ENCODE peak calls at places on chromosomes 13 and 19, in six cellular contexts. K is GM12864; F is progenitor cell of endocrine pancreas; P is neural crest cell; B is right lobe of liver; N is CD4-positive, alpha-beta T cell. Y is an unnamed sample.

GRCh38 chr13:24267283-24267682 is 42.1 kb upstream of the C1QTNF9 start:
- DNase-seq in P (no peak), N (no peak), F (no peak), B (no peak), K (no peak), Y (no peak)

GRCh38 chr13:107642841-107643240 is 572.5 kb downstream of the LIG4 start:
- DNase-seq in B (no peak), N (no peak), F (no peak), P (no peak), K (no peak), Y (no peak)

GRCh38 chr13:72651196-72651595 is 76.2 kb downstream of the MZT1 start:
- DNase-seq in N (no peak), K (no peak), F (no peak), P (no peak), B (no peak), Y (no peak)

GRCh38 chr19:58566989-58567388 is 6.1 kb downstream of the MZF1 start:
- DNase-seq in K (no peak), N (no peak), F (no peak), P (no peak), B (peak), Y (no peak)

GRCh38 chr19:46489445-46490272 is 6.0 kb downstream of the PNMA8B start:
- DNase-seq in F (no peak), P (no peak), B (peak), K (no peak), N (no peak), Y (no peak)

GRCh38 chr13:29832899-29833298 is 17.5 kb downstream of the UBL3 start:
- DNase-seq in B (no peak), K (no peak), P (no peak), F (no peak), N (no peak), Y (no peak)

GRCh38 chr19:41261474-41262190 is 2.5 kb upstream of the HNRNPUL1 start:
- DNase-seq in P (no peak), K (no peak), N (peak), F (no peak), B (no peak), Y (no peak)

GRCh38 chr13:59728896-59729545 is 434.7 kb downstream of the DIAPH3 start:
- DNase-seq in N (no peak), B (no peak), F (no peak), P (no peak), K (no peak), Y (no peak)

GRCh38 chr19:10751109-10751972 is 33.5 kb downstream of the DNM2 start:
- DNase-seq in N (no peak), B (no peak), P (no peak), F (no peak), K (no peak), Y (no peak)

GRCh38 chr19:32256341-32256975 is 89.0 kb upstream of the ZNF507 start:
- DNase-seq in N (no peak), K (no peak), F (no peak), B (no peak), P (no peak), Y (no peak)

GRCh38 chr19:51607920-51608562 is 22.2 kb downstream of the SIGLEC5 start:
- DNase-seq in F (peak), P (peak), B (peak), K (no peak), N (peak), Y (peak)

GRCh38 chr19:33268162-33268991 is 34.0 kb downstream of the CEBPA start:
- DNase-seq in P (no peak), N (no peak), B (no peak), F (no peak), K (no peak), Y (no peak)

GRCh38 chr19:11361771-11362731 is 6.8 kb downstream of the PLPPR2 start:
- DNase-seq in F (no peak), N (no peak), K (no peak), B (peak), P (no peak), Y (no peak)

GRCh38 chr19:52527954-52528326 is 472 bp downstream of the ZNF808 start:
- DNase-seq in F (no peak), K (no peak), B (peak), P (no peak), N (no peak), Y (no peak)

GRCh38 chr13:23790591-23791170 is 98.5 kb downstream of the MIPEP start:
- DNase-seq in N (no peak), B (no peak), F (no peak), K (no peak), P (no peak), Y (no peak)

GRCh38 chr13:72839831-72840426 is 58.0 kb downstream of the PIBF1 start:
- DNase-seq in P (peak), N (peak), B (peak), F (peak), K (peak), Y (no peak)

GRCh38 chr19:4521170-4521887 is 3.0 kb upstream of the PLIN4 start:
- DNase-seq in B (peak), K (no peak), P (no peak), F (no peak), N (no peak), Y (no peak)

GRCh38 chr13:50127726-50128291 is 112.6 kb downstream of the KCNRG start:
- DNase-seq in K (no peak), N (no peak), B (no peak), P (peak), F (no peak), Y (no peak)

GRCh38 chr19:45403781-45404556 is 900 bp downstream of the PPP1R13L start:
- DNase-seq in F (peak), N (peak), K (no peak), B (peak), P (peak), Y (peak)

GRCh38 chr19:55622242-55622969 is 2.0 kb downstream of the ZNF784 start:
- DNase-seq in N (no peak), B (no peak), P (no peak), F (no peak), K (no peak), Y (no peak)

GRCh38 chr13:99383946-99384345 is 76.7 kb upstream of the GPR183 start:
- DNase-seq in F (no peak), N (no peak), B (no peak), K (no peak), P (no peak), Y (no peak)

GRCh38 chr13:114132419-114133121 is at the start of gene RASA3:
- DNase-seq in N (peak), B (peak), P (peak), F (peak), K (no peak), Y (peak)

GRCh38 chr19:33273881-33274662 is 28.3 kb downstream of the CEBPA start:
- DNase-seq in B (peak), F (no peak), N (no peak), K (no peak), P (no peak), Y (no peak)

GRCh38 chr13:46605089-46605488 is 52.1 kb downstream of the LRCH1 start:
- DNase-seq in P (no peak), B (no peak), F (no peak), K (no peak), N (no peak), Y (no peak)

GRCh38 chr13:79501538-79502232 is 20.7 kb downstream of the NDFIP2 start:
- DNase-seq in P (no peak), F (no peak), K (no peak), N (no peak), B (no peak), Y (no peak)

GRCh38 chr13:39910041-39910440 is 254.6 kb downstream of the COG6 start:
- DNase-seq in F (no peak), P (no peak), B (no peak), K (no peak), N (no peak), Y (no peak)

GRCh38 chr19:28012361-28012760 is 1200.6 kb downstream of the UQCRFS1 start:
- DNase-seq in P (no peak), N (no peak), B (no peak), K (no peak), F (no peak), Y (no peak)

GRCh38 chr13:26628706-26629105 is 71.2 kb downstream of the WASF3 start:
- DNase-seq in K (no peak), P (no peak), B (no peak), N (no peak), F (no peak), Y (no peak)

GRCh38 chr19:16889429-16889882 is 657 bp downstream of the F2RL3 start:
- DNase-seq in P (no peak), B (no peak), F (no peak), N (no peak), K (no peak), Y (no peak)

GRCh38 chr13:110797230-110797877 is 83.9 kb downstream of the ING1 start:
- DNase-seq in N (no peak), B (no peak), P (no peak), F (no peak), K (no peak), Y (no peak)

GRCh38 chr13:73833331-73834070 is 300.7 kb downstream of the KLF12 start:
- DNase-seq in N (no peak), K (no peak), P (no peak), F (no peak), B (no peak), Y (no peak)

GRCh38 chr19:13055213-13056051 is 47.2 kb downstream of the LYL1 start:
- DNase-seq in N (no peak), F (no peak), B (no peak), K (no peak), P (no peak), Y (no peak)

GRCh38 chr13:111962431-111962891 is 104.5 kb upstream of the SOX1 start:
- DNase-seq in F (no peak), K (no peak), N (no peak), P (no peak), B (no peak), Y (no peak)

GRCh38 chr19:40392894-40393517 is 3.0 kb upstream of the HIPK4 start:
- DNase-seq in P (no peak), F (no peak), N (no peak), K (no peak), B (no peak), Y (no peak)

DNA sequence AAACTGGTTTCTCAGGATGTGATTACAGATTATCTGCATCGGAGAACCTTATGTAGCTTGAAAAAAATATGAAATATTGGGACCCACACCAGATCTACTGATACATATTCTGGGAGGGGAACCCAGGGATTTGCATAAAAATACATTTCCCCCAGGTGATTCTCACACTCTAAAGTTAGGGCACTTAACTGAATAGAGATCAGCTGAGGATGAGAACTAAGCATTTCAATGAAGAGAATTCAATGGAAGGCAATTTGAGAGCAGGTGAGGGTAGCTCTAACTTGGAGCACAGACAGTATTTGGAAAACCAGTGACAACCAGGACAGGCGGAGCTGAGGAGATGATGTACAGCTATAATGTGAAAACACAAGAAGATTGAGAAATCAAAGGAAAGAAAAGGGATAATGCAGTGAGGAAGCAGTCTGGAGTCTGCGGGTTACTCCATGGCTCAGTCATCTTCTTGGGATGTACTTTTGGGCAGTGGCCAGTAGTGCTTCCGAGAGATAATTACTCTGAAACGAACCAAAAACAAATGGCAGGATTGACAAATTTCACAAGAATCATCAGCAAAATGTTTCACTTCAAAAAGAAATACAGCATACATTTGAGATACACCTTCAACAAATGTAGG is 6.1 kb upstream of the OXGR1 start:
- DNase-seq in P (no peak), N (no peak), F (no peak), K (no peak), B (no peak), Y (no peak)
- TF ChIP-seq CTCF in P (no peak), N (no peak), F (no peak), K (no peak), B (no peak), Y (no peak)

DNA sequence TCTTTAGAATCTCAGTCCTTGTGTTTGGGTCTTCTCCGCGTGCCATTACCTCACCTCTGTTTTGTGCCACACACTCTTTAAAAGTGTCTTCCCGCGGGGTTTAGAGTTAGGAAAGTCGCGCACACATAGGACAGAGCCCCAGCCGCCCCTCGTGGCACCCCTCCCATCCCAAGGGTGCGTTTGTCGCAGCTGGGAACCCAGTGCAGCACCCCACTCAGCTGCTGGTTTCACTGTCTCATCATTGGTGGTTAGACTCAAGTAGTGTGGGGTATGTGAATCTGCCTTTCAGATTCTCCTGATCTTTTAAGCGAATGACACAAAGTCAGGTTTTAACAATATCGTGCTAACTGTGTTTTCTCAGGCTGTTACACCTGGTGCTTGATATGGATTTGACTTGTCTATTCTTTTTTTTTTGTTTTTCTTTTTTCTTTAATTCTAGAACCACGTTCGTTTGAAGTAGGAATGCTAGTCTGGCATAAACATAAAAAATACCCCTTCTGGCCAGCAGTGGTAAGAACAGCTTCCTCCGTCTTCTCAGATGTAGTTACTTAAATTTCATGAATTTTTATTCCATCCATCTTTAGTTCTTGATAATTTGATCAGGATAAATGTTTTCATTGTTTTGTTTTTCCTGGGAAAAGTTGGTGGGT is 19.5 kb upstream of the NDUFS7 start:
- DNase-seq in N (no peak), F (no peak), K (no peak), B (peak), P (no peak), Y (no peak)
- TF ChIP-seq CTCF in N (peak), F (peak), K (no peak), B (no peak), P (peak), Y (peak)

DNA sequence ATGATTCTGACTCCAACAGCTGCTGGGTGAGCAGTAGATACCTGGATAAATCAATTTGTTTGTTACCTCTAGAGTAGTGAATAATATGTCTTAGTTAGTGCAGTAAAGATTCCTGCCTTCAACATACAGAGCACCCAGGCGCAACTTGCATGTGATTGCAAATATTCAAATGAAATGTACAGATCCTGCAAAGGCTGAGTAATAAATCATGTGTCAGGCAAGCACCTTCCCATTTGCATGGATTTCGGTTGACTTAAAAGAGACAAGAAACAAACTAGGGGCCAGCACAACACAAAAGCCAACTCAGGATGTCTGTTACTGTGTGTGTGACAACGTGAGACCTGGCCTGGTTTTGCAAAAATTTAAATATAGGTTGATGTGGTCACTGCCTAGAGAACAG is 79.7 kb downstream of the TNFSF11 start:
- DNase-seq in F (no peak), N (no peak), K (no peak), B (no peak), P (no peak), Y (no peak)
- TF ChIP-seq CTCF in F (no peak), N (no peak), K (no peak), B (no peak), P (no peak), Y (no peak)

GRCh38 chr19:23436944-23437343 is 41.7 kb upstream of the ZNF91 start:
- DNase-seq in K (no peak), N (no peak), B (no peak), F (no peak), P (no peak), Y (no peak)
- TF ChIP-seq CTCF in K (peak), N (no peak), B (no peak), F (no peak), P (peak), Y (no peak)

GRCh38 chr13:32272021-32272695 is 43.0 kb downstream of the ZAR1L start:
- DNase-seq in F (no peak), K (no peak), P (no peak), N (no peak), B (no peak), Y (no peak)

GRCh38 chr13:32266130-32266529 is 49.0 kb downstream of the ZAR1L start:
- DNase-seq in B (no peak), P (no peak), F (no peak), N (no peak), K (no peak), Y (no peak)

GRCh38 chr13:32264407-32264806 is 50.8 kb downstream of the ZAR1L start:
- DNase-seq in F (no peak), N (no peak), B (peak), P (no peak), K (no peak), Y (no peak)

GRCh38 chr13:32265726-32266125 is 49.4 kb downstream of the ZAR1L start:
- DNase-seq in N (no peak), P (no peak), F (no peak), B (no peak), K (no peak), Y (no peak)

GRCh38 chr13:32267836-32268439 is 47.2 kb downstream of the ZAR1L start:
- DNase-seq in F (peak), K (no peak), B (no peak), N (peak), P (no peak), Y (peak)
- TF ChIP-seq CTCF in F (peak), K (peak), B (peak), N (peak), P (peak), Y (peak)

GRCh38 chr19:489418-490196 is 6.7 kb upstream of the MADCAM1 start:
- DNase-seq in B (no peak), P (no peak), F (no peak), K (no peak), N (no peak), Y (no peak)
- TF ChIP-seq CTCF in B (no peak), P (no peak), F (no peak), K (no peak), N (no peak), Y (no peak)

DNA sequence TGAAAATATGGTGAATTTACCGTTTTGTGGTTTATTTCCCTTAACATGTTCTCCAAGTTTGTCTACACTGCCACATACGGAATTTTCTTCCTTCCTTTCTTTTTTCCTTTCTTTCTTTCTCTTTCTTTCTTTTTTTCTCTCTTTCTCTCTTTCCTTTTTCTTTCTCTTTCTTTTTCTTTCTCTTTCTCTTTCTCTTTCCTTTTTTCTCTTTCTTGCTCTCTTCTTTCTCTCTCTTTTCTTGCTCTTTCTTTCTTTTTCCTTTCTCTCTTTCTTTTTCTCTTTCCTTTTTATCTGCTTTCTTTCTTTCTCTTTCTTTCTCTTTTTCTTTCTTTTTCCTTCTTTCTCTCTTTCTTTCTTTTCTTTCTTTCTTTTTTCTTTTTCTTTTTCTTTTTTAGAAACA is 1962.3 kb upstream of the PCDH20 start:
- DNase-seq in B (no peak), P (no peak), K (no peak), N (no peak), F (no peak), Y (no peak)
- TF ChIP-seq CTCF in B (no peak), P (no peak), K (no peak), N (peak), F (no peak), Y (no peak)

Y was measured in natural killer cell.